ENCODE peak calls at places on chromosomes 7 and 10, in nine cellular contexts. L, A, H, V, D, B, Y, I and K are unnamed samples.

GRCh38 chr10:28897617-28898464 is 220.5 kb downstream of the BAMBI start:
- DNase-seq in L (no peak), A (peak; percentile 86), H (no peak), V (no peak), D (peak; percentile 71), B (no peak), Y (peak; percentile 51), I (peak; percentile 51), K (no peak)

GRCh38 chr10:86757110-86757790 is 831 bp downstream of the BMPR1A start:
- DNase-seq in L (peak; percentile 72), A (peak; percentile 40), H (no peak), V (peak; percentile 84), D (peak; percentile 72), B (peak; percentile 57), Y (peak; percentile 50), I (peak; percentile 68), K (no peak)

GRCh38 chr7:32496052-32496813 is 944 bp downstream of the AVL9 start:
- DNase-seq in L (no peak), A (no peak), H (no peak), V (no peak), D (peak; percentile 7), B (no peak), Y (no peak), I (no peak), K (no peak)

GRCh38 chr7:150745868-150746267 is 8.7 kb downstream of the GIMAP5 start:
- DNase-seq in L (no peak), A (no peak), H (no peak), V (no peak), D (no peak), B (no peak), Y (no peak), I (no peak), K (no peak)

GRCh38 chr7:64890761-64891666 is 12.1 kb upstream of the ZNF273 start:
- DNase-seq in L (no peak), A (no peak), H (no peak), V (no peak), D (no peak), B (no peak), Y (no peak), I (no peak), K (no peak)

GRCh38 chr7:12146813-12147212 is 64.3 kb upstream of the TMEM106B start:
- DNase-seq in L (no peak), A (no peak), H (no peak), V (no peak), D (no peak), B (no peak), Y (no peak), I (no peak), K (no peak)

GRCh38 chr10:71596759-71597158 is 122.8 kb downstream of the C10orf105 start:
- DNase-seq in L (no peak), A (no peak), H (no peak), V (no peak), D (no peak), B (no peak), Y (no peak), I (no peak), K (no peak)

GRCh38 chr10:132457328-132458070 is 60.5 kb downstream of the PWWP2B start:
- DNase-seq in L (no peak), A (no peak), H (no peak), V (no peak), D (no peak), B (peak; percentile 46), Y (no peak), I (no peak), K (no peak)

GRCh38 chr7:157861551-157861950 is 524.7 kb downstream of the DNAJB6 start:
- DNase-seq in L (no peak), A (no peak), H (no peak), V (no peak), D (no peak), B (no peak), Y (no peak), I (no peak), K (no peak)

GRCh38 chr10:107689318-107689717 is 524.8 kb upstream of the SORCS1 start:
- DNase-seq in L (no peak), A (no peak), H (no peak), V (no peak), D (peak; percentile 8), B (no peak), Y (no peak), I (peak; percentile 1), K (no peak)

GRCh38 chr10:10489765-10490164 is 527.9 kb upstream of the CELF2 start:
- DNase-seq in L (no peak), A (no peak), H (peak; percentile 23), V (no peak), D (no peak), B (no peak), Y (no peak), I (peak; percentile 22), K (no peak)

GRCh38 chr7:41885078-41885477 is 182.2 kb upstream of the INHBA start:
- DNase-seq in L (no peak), A (no peak), H (no peak), V (no peak), D (peak; percentile 36), B (no peak), Y (no peak), I (peak; percentile 31), K (no peak)

GRCh38 chr7:142602183-142602582 is 147.1 kb upstream of the PRSS1 start:
- DNase-seq in L (no peak), A (no peak), H (no peak), V (no peak), D (no peak), B (no peak), Y (no peak), I (no peak), K (no peak)

GRCh38 chr10:128064615-128065580 is 61.3 kb downstream of the MKI67 start:
- DNase-seq in L (no peak), A (no peak), H (no peak), V (peak; percentile 58), D (peak; percentile 87), B (peak; percentile 82), Y (no peak), I (peak; percentile 81), K (no peak)